ENCODE peak calls at places on chromosomes 2 and 18, in nine cellular contexts. R, N, H, W, Y, U, Z, J and G are unnamed samples.

GRCh38 chr2:177572236-177572671 is 179.7 kb downstream of the AGPS start:
- DNase-seq in R (peak), N (no peak), H (no peak), W (no peak), Y (no peak), U (no peak), Z (no peak), J (no peak), G (no peak)

GRCh38 chr18:62938451-62938850 is 223.1 kb downstream of the PHLPP1 start:
- DNase-seq in R (no peak), N (no peak), H (no peak), W (no peak), Y (no peak), U (no peak), Z (no peak), J (no peak), G (no peak)

GRCh38 chr2:46803911-46804670 is 111.5 kb downstream of the MCFD2 start:
- DNase-seq in R (peak), N (no peak), H (peak), W (no peak), Y (no peak), U (peak), Z (peak), J (no peak), G (no peak)

GRCh38 chr2:120681696-120682288 is 53.9 kb upstream of the GLI2 start:
- DNase-seq in R (no peak), N (no peak), H (no peak), W (no peak), Y (no peak), U (no peak), Z (no peak), J (no peak), G (no peak)

GRCh38 chr2:238916875-238917590 is 69.1 kb downstream of the TWIST2 start:
- DNase-seq in R (no peak), N (no peak), H (no peak), W (no peak), Y (no peak), U (peak), Z (no peak), J (no peak), G (no peak)

GRCh38 chr2:149735237-149735958 is 147.8 kb upstream of the MMADHC start:
- DNase-seq in R (no peak), N (no peak), H (peak), W (no peak), Y (no peak), U (no peak), Z (no peak), J (no peak), G (no peak)

GRCh38 chr2:66987747-66988146 is 409.4 kb upstream of the ETAA1 start:
- DNase-seq in R (no peak), N (no peak), H (no peak), W (no peak), Y (no peak), U (no peak), Z (no peak), J (no peak), G (no peak)

GRCh38 chr2:135948642-135949355 is 36.6 kb downstream of the DARS1 start:
- DNase-seq in R (peak), N (no peak), H (peak), W (no peak), Y (no peak), U (no peak), Z (no peak), J (no peak), G (no peak)

GRCh38 chr2:120820885-120821279 is 85.2 kb downstream of the GLI2 start:
- DNase-seq in R (peak), N (no peak), H (peak), W (no peak), Y (no peak), U (peak), Z (peak), J (peak), G (no peak)

GRCh38 chr2:175039490-175039889 is 34.3 kb upstream of the CHN1 start:
- DNase-seq in R (no peak), N (no peak), H (no peak), W (no peak), Y (no peak), U (no peak), Z (no peak), J (no peak), G (no peak)

GRCh38 chr2:46704593-46704992 is 211.0 kb downstream of the MCFD2 start:
- DNase-seq in R (no peak), N (no peak), H (no peak), W (no peak), Y (no peak), U (no peak), Z (no peak), J (no peak), G (no peak)

GRCh38 chr2:85981579-85982247 is 92.9 kb upstream of the ST3GAL5 start:
- DNase-seq in R (no peak), N (no peak), H (no peak), W (no peak), Y (no peak), U (no peak), Z (no peak), J (no peak), G (no peak)